ENCODE peak calls at places on chromosomes 5 and 9, in ten cellular contexts. R, V, L, P, M, H, X, K, F and B are unnamed samples.

GRCh38 chr5:4204616-4205151 is 609.1 kb downstream of the IRX1 start:
- DNase-seq in R (no peak), V (no peak), L (no peak), P (no peak), M (no peak), H (no peak), X (no peak), K (no peak), F (no peak), B (no peak)

GRCh38 chr9:114804504-114804903 is 1.3 kb downstream of the TNFSF15 start:
- DNase-seq in R (no peak), V (no peak), L (peak; percentile 10), P (peak; percentile 48), M (peak; percentile 79), H (peak; percentile 12), X (no peak), K (no peak), F (no peak), B (no peak)

GRCh38 chr5:170757182-170757601 is 26.3 kb upstream of the GABRP start:
- DNase-seq in R (no peak), V (no peak), L (no peak), P (peak; percentile 66), M (no peak), H (no peak), X (peak; percentile 49), K (no peak), F (no peak), B (no peak)

GRCh38 chr5:172706796-172707195 is 64.2 kb downstream of the DUSP1 start:
- DNase-seq in R (peak; percentile 58), V (no peak), L (no peak), P (no peak), M (no peak), H (no peak), X (no peak), K (no peak), F (no peak), B (no peak)

GRCh38 chr5:109529520-109529919 is 119.7 kb upstream of the PJA2 start:
- DNase-seq in R (no peak), V (no peak), L (no peak), P (peak; percentile 31), M (no peak), H (no peak), X (no peak), K (no peak), F (no peak), B (no peak)

GRCh38 chr5:80761176-80761575 is 106.4 kb upstream of the DHFR start:
- DNase-seq in R (no peak), V (peak; percentile 73), L (no peak), P (no peak), M (no peak), H (no peak), X (no peak), K (no peak), F (no peak), B (no peak)

GRCh38 chr9:71446081-71446480 is 322.2 kb downstream of the CEMIP2 start:
- DNase-seq in R (no peak), V (no peak), L (no peak), P (no peak), M (no peak), H (no peak), X (no peak), K (no peak), F (no peak), B (no peak)

GRCh38 chr9:136728548-136729123 is 14.1 kb downstream of the LCN10 start:
- DNase-seq in R (no peak), V (peak; percentile 70), L (no peak), P (no peak), M (peak; percentile 31), H (no peak), X (no peak), K (peak; percentile 77), F (no peak), B (no peak)

GRCh38 chr9:115000217-115000639 is 69.8 kb upstream of the TNFSF8 start:
- DNase-seq in R (no peak), V (no peak), L (no peak), P (no peak), M (no peak), H (no peak), X (no peak), K (no peak), F (no peak), B (no peak)

GRCh38 chr9:115115924-115116323 is 2.0 kb downstream of the TNC start:
- DNase-seq in R (no peak), V (no peak), L (peak; percentile 16), P (no peak), M (no peak), H (no peak), X (no peak), K (no peak), F (no peak), B (no peak)

GRCh38 chr5:72951850-72952468 is 3.9 kb upstream of the FCHO2 start:
- DNase-seq in R (no peak), V (no peak), L (peak; percentile 70), P (no peak), M (peak; percentile 20), H (peak; percentile 81), X (peak; percentile 47), K (no peak), F (no peak), B (no peak)

GRCh38 chr9:127202461-127203139 is 62.0 kb upstream of the GARNL3 start:
- DNase-seq in R (no peak), V (no peak), L (no peak), P (no peak), M (no peak), H (no peak), X (no peak), K (peak; percentile 72), F (no peak), B (no peak)

GRCh38 chr5:103894882-103895281 is 332.3 kb upstream of the NUDT12 start:
- DNase-seq in R (no peak), V (peak; percentile 50), L (no peak), P (no peak), M (no peak), H (no peak), X (no peak), K (peak; percentile 27), F (no peak), B (no peak)

GRCh38 chr5:164000241-164000640 is 494.8 kb downstream of the MAT2B start:
- DNase-seq in R (no peak), V (no peak), L (no peak), P (no peak), M (no peak), H (no peak), X (no peak), K (no peak), F (no peak), B (no peak)

GRCh38 chr5:2191972-2192371 is 309.2 kb upstream of the IRX4 start:
- DNase-seq in R (no peak), V (no peak), L (no peak), P (no peak), M (no peak), H (no peak), X (peak; percentile 13), K (no peak), F (no peak), B (no peak)

GRCh38 chr9:70587143-70587710 is 172.8 kb upstream of the KLF9 start:
- DNase-seq in R (no peak), V (no peak), L (no peak), P (no peak), M (no peak), H (no peak), X (no peak), K (no peak), F (peak; percentile 77), B (peak; percentile 83)

GRCh38 chr5:142945845-142946244 is 175.7 kb downstream of the ARHGAP26 start:
- DNase-seq in R (no peak), V (no peak), L (no peak), P (no peak), M (no peak), H (no peak), X (no peak), K (no peak), F (no peak), B (no peak)

GRCh38 chr9:114894801-114895433 is 35.5 kb downstream of the TNFSF8 start:
- DNase-seq in R (no peak), V (peak; percentile 62), L (no peak), P (no peak), M (no peak), H (no peak), X (peak; percentile 57), K (no peak), F (no peak), B (no peak)

GRCh38 chr5:58239075-58239474 is 220.8 kb downstream of the PLK2 start:
- DNase-seq in R (no peak), V (no peak), L (no peak), P (no peak), M (no peak), H (no peak), X (no peak), K (no peak), F (no peak), B (no peak)
- TF ChIP-seq POLR2AphosphoS5 in R (no peak), V (no peak), L (no peak), P (no peak), M (no peak), H (no peak), X (no peak), K (no peak), F (no peak), B (no peak)

GRCh38 chr9:38047301-38048251 is 21.5 kb downstream of the SHB start:
- DNase-seq in R (no peak), V (peak; percentile 91), L (peak; percentile 93), P (peak; percentile 75), M (peak; percentile 76), H (peak; percentile 92), X (peak; percentile 78), K (no peak), F (peak; percentile 80), B (no peak)
- H3K4me1 ChIP-seq in R (peaks cover 29% of the 10 kb centered on the region), V (peaks cover 32% of the 10 kb centered on the region), L (peaks cover 78% of the 10 kb centered on the region), P (peaks cover 67% of the 10 kb centered on the region), M (peaks cover 45% of the 10 kb centered on the region), H (peaks cover 87% of the 10 kb centered on the region), X (peaks cover 44% of the 10 kb centered on the region), K (peaks cover 28% of the 10 kb centered on the region), F (peaks cover 45% of the 10 kb centered on the region), B (peaks cover 49% of the 10 kb centered on the region)

GRCh38 chr5:94893404-94894145 is 275.1 kb downstream of the SLF1 start:
- DNase-seq in R (no peak), V (peak; percentile 79), L (peak; percentile 34), P (no peak), M (no peak), H (no peak), X (no peak), K (peak; percentile 47), F (no peak), B (no peak)
- TF ChIP-seq CTCF in R (no peak), V (peak; percentile 79), L (peak; percentile 55), P (no peak), M (no peak), H (peak; percentile 12), X (no peak), K (peak; percentile 55), F (no peak), B (no peak)

DNA sequence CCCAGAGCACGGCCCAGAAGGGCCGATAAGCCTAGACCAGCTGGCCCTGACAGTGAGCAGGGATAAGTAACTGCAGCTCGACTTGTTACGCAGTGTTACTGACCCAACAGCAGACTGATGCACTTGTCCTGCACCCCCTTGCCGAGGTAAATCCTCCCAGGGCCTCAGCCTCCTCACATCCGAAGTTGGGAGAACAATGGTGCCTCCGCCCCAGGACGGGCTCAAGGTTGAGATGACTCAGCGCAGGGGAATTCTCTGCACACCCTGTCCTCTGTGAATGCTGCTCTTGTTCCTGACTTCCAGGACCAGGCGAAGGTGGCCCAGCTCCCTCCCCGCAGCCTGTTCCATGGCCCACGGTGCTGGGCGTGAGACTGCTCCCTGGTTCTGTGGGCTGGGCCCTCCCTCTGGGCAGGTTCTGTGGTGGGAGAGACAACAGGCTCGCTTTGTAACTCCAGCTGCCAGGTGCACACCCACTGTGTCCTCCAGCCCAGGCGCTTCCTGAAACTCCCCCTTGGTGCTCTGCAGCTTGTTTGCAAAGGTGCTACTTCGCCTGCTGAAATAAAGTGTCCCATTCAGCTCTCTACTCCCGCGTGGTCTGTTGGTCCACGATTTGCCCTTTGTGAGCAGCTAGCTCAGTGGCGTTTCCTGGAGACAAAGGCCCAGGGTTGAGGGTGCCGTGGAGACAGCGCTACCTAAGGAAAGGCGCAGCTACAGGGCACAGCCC is 40.1 kb upstream of the SLC6A19 start:
- DNase-seq in R (no peak), V (no peak), L (peak; percentile 69), P (peak; percentile 56), M (peak; percentile 65), H (no peak), X (no peak), K (no peak), F (no peak), B (no peak)
- TF ChIP-seq POLR2AphosphoS5 in R (peak; percentile 17), V (no peak), L (no peak), P (peak; percentile 11), M (peak; percentile 12), H (no peak), X (no peak), K (no peak), F (no peak), B (no peak)